ENCODE peak calls at places on chromosome 3, in seven cellular contexts. Q is A549, G is endothelial cell of umbilical vein, P is K562, X is HepG2, O is HCT116, K is WTC11. D is an unnamed sample.
A peak's percentile ranks its signal among the peaks of the same experiment; 100 is the strongest.

GRCh38 chr3:147361671-147362420 is 44.5 kb downstream of the ZIC4 start:
- DNase-seq in G (no peak), Q (peak; percentile 27), K (peak; percentile 96), X (peak; percentile 23), O (peak; percentile 34), P (peak; percentile 62), D (peak; percentile 58)

GRCh38 chr3:9230596-9230995 is 18.9 kb downstream of the SRGAP3 start:
- DNase-seq in G (no peak), P (no peak), Q (no peak), K (no peak), X (no peak), O (no peak), D (no peak)

GRCh38 chr3:50078622-50079021 is 10.1 kb upstream of the RBM5 start:
- DNase-seq in Q (no peak), O (no peak), G (no peak), P (no peak), K (no peak), X (no peak), D (peak; percentile 7)

GRCh38 chr3:100171211-100171700 is 57.0 kb upstream of the FILIP1L start:
- DNase-seq in K (no peak), O (no peak), X (no peak), P (no peak), Q (no peak), G (no peak), D (no peak)

GRCh38 chr3:71713041-71713440 is 12.2 kb downstream of the EIF4E3 start:
- DNase-seq in X (no peak), K (no peak), Q (no peak), P (no peak), G (no peak), O (no peak), D (no peak)

GRCh38 chr3:81758275-81758674 is 3.2 kb downstream of the GBE1 start:
- DNase-seq in P (no peak), X (peak; percentile 41), O (no peak), Q (no peak), K (no peak), G (peak; percentile 40), D (no peak)

GRCh38 chr3:112405845-112406244 is 72.9 kb downstream of the CD200 start:
- DNase-seq in G (no peak), X (no peak), O (no peak), P (no peak), K (no peak), Q (no peak), D (peak; percentile 43)

GRCh38 chr3:59527493-59527892 is 477.7 kb upstream of the CFAP20DC start:
- DNase-seq in G (no peak), Q (no peak), P (no peak), X (no peak), O (no peak), K (no peak), D (no peak)

GRCh38 chr3:65539620-65540019 is 499.1 kb downstream of the MAGI1 start:
- DNase-seq in Q (no peak), X (no peak), K (no peak), P (no peak), O (no peak), G (no peak), D (no peak)

DNA sequence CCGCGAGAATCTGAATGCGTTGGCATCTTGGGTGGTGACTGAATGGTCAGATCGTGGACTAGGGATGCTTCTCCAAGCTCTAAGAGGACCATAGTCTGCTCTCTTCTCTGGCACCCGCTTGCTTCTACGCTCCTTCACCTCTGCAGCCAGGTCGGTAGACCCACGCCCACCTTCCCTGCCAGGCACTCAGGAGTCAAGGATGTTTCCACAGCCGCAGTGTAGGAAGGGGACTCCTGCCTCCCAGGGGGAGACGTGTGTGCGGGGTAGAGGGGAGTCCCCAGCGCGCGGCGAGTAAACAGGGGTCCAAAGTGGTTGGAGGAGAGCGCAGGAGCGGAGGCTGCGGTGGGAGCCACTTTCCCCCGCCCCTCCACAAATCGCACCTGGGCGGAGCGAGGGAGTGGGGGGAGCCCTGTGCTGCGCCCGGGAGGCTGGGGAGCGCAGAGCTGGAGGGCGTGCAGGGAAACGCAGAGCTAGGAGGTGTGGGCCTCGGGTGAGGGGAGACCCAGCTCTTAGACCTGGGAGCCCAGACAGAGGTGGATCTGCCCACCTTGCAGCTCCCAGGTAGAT is 1.7 kb downstream of the LRRC3B start:
- DNase-seq in K (peak; percentile 66), O (no peak), G (no peak), Q (no peak), X (no peak), P (no peak), D (no peak)
- TF ChIP-seq MAX in K (no peak), O (no peak), G (no peak), Q (no peak), X (no peak), P (no peak), D (no peak)

DNA sequence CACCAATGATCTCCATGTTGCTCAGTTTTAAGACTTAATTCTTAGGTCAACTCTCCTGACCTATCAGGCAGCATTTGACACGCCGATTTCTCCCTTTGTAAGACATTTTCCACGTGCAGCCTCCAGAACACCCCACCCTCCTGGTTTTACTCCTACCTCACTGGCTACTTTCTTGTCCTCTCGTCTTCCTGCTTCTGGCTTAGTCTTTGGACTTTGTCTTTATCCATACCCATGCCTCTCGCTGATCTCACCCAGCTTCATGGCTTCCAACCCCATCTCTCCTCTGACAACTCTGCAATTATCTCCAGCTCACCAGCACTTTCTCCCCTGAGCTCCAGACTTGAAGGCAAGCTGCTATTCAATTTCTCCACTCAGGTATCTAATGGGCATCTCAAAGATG is 99.3 kb upstream of the UMPS start:
- DNase-seq in X (no peak), K (no peak), P (no peak), O (no peak), Q (no peak), G (no peak), D (no peak)
- TF ChIP-seq MAX in X (no peak), K (no peak), P (no peak), O (no peak), Q (no peak), G (no peak), D (no peak)

DNA sequence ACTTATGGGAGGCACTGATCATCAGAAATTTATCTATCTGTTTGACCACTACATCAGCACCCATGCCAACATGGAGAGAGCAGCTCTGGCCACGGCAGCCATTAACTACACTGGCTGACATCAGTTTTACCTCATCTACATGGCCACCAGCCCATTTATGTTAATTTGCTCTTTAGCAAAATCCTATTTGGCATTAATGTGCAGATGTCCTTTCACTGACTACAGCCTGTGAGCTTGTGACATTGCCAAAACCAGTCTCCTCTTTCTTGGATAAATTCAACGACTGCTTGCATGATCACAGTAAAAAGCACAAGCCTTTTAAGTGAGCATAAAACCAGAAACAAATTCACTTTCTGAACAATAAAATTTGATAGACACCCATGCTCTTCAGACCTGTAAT is 47.5 kb downstream of the NR1I2 start:
- DNase-seq in X (no peak), G (no peak), K (no peak), P (no peak), Q (no peak), O (no peak), D (no peak)
- TF ChIP-seq MAX in X (no peak), G (no peak), K (no peak), P (no peak), Q (no peak), O (no peak), D (no peak)

GRCh38 chr3:13282986-13283876 is 136.9 kb downstream of the NUP210 start:
- DNase-seq in O (peak; percentile 18), X (no peak), P (peak; percentile 89), K (peak; percentile 69), G (no peak), Q (peak; percentile 63), D (peak; percentile 71)
- TF ChIP-seq MAX in O (no peak), X (peak; percentile 48), P (no peak), K (no peak), G (no peak), Q (no peak), D (no peak)